ENCODE peak calls at places on chromosomes 6 and 20, in ten cellular contexts. P, Z, Q, W, O, M, U, A, N and F are unnamed samples.

GRCh38 chr6:138689849-138690248 is 83.7 kb upstream of the CCDC28A start:
- DNase-seq in P (no peak), Z (no peak), Q (no peak), W (peak; percentile 36), O (no peak), M (no peak), U (no peak), A (no peak), N (no peak), F (no peak)

GRCh38 chr6:52390361-52390727 is 28.4 kb downstream of the PAQR8 start:
- DNase-seq in P (no peak), Z (no peak), Q (no peak), W (peak; percentile 73), O (peak; percentile 47), M (no peak), U (no peak), A (no peak), N (peak; percentile 68), F (no peak)

GRCh38 chr6:91485047-91485446 is 898.2 kb upstream of the MAP3K7 start:
- DNase-seq in P (no peak), Z (no peak), Q (no peak), W (no peak), O (no peak), M (no peak), U (no peak), A (no peak), N (no peak), F (no peak)

GRCh38 chr6:129134535-129134934 is 251.6 kb downstream of the LAMA2 start:
- DNase-seq in P (no peak), Z (no peak), Q (no peak), W (no peak), O (no peak), M (no peak), U (no peak), A (no peak), N (no peak), F (no peak)

GRCh38 chr6:90403489-90404381 is 107.1 kb upstream of the BACH2 start:
- DNase-seq in P (no peak), Z (no peak), Q (no peak), W (peak; percentile 90), O (no peak), M (peak; percentile 53), U (peak; percentile 39), A (no peak), N (no peak), F (no peak)

GRCh38 chr20:4894981-4895381 is 106.3 kb downstream of the SLC23A2 start:
- DNase-seq in P (no peak), Z (no peak), Q (no peak), W (no peak), O (no peak), M (no peak), U (no peak), A (no peak), N (no peak), F (no peak)

GRCh38 chr20:11379257-11380011 is 538.3 kb upstream of the BTBD3 start:
- DNase-seq in P (no peak), Z (no peak), Q (peak; percentile 75), W (no peak), O (no peak), M (no peak), U (no peak), A (no peak), N (no peak), F (no peak)

GRCh38 chr6:116152620-116153019 is 26.7 kb upstream of the COL10A1 start:
- DNase-seq in P (no peak), Z (no peak), Q (no peak), W (no peak), O (no peak), M (no peak), U (no peak), A (no peak), N (no peak), F (no peak)

GRCh38 chr6:160275511-160276003 is 16.9 kb upstream of the SLC22A2 start:
- DNase-seq in P (no peak), Z (no peak), Q (no peak), W (no peak), O (no peak), M (no peak), U (no peak), A (no peak), N (no peak), F (peak; percentile 70)

GRCh38 chr6:2795960-2796359 is 30.8 kb downstream of the WRNIP1 start:
- DNase-seq in P (no peak), Z (no peak), Q (no peak), W (no peak), O (no peak), M (no peak), U (no peak), A (no peak), N (no peak), F (no peak)

GRCh38 chr6:137121401-137121997 is 51.9 kb downstream of the IL22RA2 start:
- DNase-seq in P (no peak), Z (no peak), Q (no peak), W (no peak), O (no peak), M (no peak), U (no peak), A (no peak), N (no peak), F (no peak)

GRCh38 chr6:36129889-36130671 is at the start of gene MAPK13:
- DNase-seq in P (no peak), Z (peak; percentile 49), Q (peak; percentile 90), W (peak; percentile 40), O (no peak), M (no peak), U (no peak), A (no peak), N (peak; percentile 72), F (no peak)

GRCh38 chr6:114063956-114064355 is 93.0 kb upstream of the HDAC2 start:
- DNase-seq in P (no peak), Z (no peak), Q (no peak), W (peak; percentile 38), O (no peak), M (no peak), U (no peak), A (no peak), N (no peak), F (no peak)

GRCh38 chr6:34745277-34746103 is 11.8 kb upstream of the SNRPC start:
- DNase-seq in P (no peak), Z (no peak), Q (no peak), W (peak; percentile 72), O (no peak), M (no peak), U (no peak), A (no peak), N (peak; percentile 79), F (no peak)

GRCh38 chr20:4071177-4071723 is 55.9 kb upstream of the RNF24 start:
- DNase-seq in P (no peak), Z (no peak), Q (no peak), W (no peak), O (no peak), M (no peak), U (no peak), A (no peak), N (no peak), F (no peak)

GRCh38 chr6:122063090-122063489 is 336.4 kb upstream of the HSF2 start:
- DNase-seq in P (no peak), Z (no peak), Q (no peak), W (no peak), O (no peak), M (no peak), U (no peak), A (no peak), N (no peak), F (no peak)

GRCh38 chr6:157732007-157732406 is 91.0 kb upstream of the SNX9 start:
- DNase-seq in P (no peak), Z (no peak), Q (no peak), W (no peak), O (no peak), M (no peak), U (no peak), A (no peak), N (no peak), F (no peak)
- TF ChIP-seq POLR2A in P (no peak), Z (no peak), Q (no peak), W (no peak), O (no peak), M (no peak), U (no peak), A (no peak), N (no peak), F (no peak)

DNA sequence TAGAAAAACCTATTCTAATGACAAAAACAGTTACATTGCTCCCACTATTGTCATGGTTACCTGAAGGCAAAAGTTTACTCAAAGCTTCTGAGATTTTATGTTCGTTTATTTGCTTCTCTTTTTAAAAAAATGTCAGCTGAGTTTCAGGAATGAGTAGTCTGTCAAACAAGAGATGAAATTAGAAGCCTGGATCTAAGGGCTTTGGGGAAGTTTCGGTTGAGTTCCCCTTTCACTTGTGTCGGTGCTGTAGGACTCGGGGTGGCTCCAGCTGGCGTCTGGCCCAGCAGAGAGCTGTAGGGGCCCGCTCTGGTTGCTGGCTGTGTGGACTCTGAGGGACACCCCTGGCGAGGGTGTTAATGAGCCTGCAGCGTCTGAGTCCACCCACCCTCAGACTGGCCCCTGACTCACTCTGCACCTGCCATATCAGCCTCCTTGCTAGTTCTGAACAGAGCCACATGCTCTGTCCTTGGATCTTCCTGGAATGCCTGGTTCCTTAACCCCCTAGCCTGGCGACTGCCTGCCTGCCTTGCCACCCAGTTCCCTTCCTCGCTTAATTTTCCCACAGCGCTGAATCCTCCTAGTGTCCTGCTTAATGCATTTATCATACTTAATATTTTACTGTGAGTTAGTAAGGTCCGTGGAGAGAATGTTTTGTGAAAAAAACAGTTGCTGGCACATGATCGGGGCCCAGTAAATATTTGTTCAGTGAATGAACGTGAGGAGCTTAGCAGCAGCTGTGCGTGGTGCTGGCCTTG is 1.4 kb downstream of the DNAJC5 start:
- DNase-seq in P (no peak), Z (peak; percentile 59), Q (peak; percentile 89), W (peak; percentile 46), O (no peak), M (no peak), U (no peak), A (peak; percentile 24), N (peak; percentile 83), F (no peak)
- TF ChIP-seq POLR2A in P (no peak), Z (peak; percentile 24), Q (no peak), W (no peak), O (no peak), M (no peak), U (no peak), A (no peak), N (peak; percentile 58), F (no peak)

DNA sequence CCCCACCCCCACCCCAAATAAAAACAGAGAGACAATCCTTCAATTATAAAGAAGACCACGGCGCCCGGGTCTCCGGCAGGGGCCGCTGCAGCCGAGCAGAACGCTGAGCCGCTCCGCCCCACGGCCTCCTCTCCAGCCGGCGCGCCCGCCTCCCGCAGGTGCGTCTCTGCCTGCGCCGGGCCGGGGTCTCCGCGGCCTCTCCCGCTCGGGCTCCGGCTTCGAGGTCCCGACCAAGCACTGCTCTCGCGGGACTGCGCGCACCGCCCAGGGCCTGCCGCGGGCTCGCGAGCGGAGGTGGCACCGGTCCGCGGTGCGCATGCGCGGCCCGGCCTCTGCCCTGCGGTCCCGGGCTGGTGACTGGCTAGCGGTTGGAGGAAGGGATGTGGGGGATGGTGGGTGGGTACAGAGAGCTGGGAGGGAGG is 241 bp upstream of the SIRT5 start:
- DNase-seq in P (peak; percentile 93), Z (peak; percentile 90), Q (peak; percentile 98), W (peak; percentile 90), O (peak; percentile 98), M (peak; percentile 92), U (peak; percentile 86), A (peak; percentile 80), N (peak; percentile 97), F (peak; percentile 96)
- TF ChIP-seq POLR2A in P (peak; percentile 72), Z (peak; percentile 62), Q (peak; percentile 53), W (peak; percentile 81), O (peak; percentile 85), M (no peak), U (no peak), A (no peak), N (no peak), F (no peak)

GRCh38 chr20:48302844-48303552 is 517.7 kb upstream of the SULF2 start:
- DNase-seq in P (no peak), Z (no peak), Q (no peak), W (no peak), O (no peak), M (no peak), U (no peak), A (no peak), N (no peak), F (no peak)
- TF ChIP-seq POLR2A in P (no peak), Z (no peak), Q (no peak), W (no peak), O (no peak), M (no peak), U (no peak), A (no peak), N (no peak), F (no peak)